ENCODE peak calls at places on chromosomes 6 and 20, in five cellular contexts. One of them, this sample, is unnamed.

GRCh38 chr6:90654806-90655205 is 67.9 kb upstream of the MAP3K7 start:
- DNase-seq in A549: no peak
- DNase-seq in stimulated activated CD4-positive, alpha-beta T cell treated with anti-CD3 and anti-CD28 coated beads, Interleukin-4, amount 100 ng/mL, for 1 hour: no peak
- DNase-seq in DMS153: no peak
- DNase-seq in mucosa of descending colon: no peak
- DNase-seq in this sample: no peak

GRCh38 chr20:56343861-56344381 is 14.9 kb upstream of the FAM210B start:
- DNase-seq in DMS153: no peak
- DNase-seq in mucosa of descending colon: no peak
- DNase-seq in A549: peak
- DNase-seq in stimulated activated CD4-positive, alpha-beta T cell treated with anti-CD3 and anti-CD28 coated beads, Interleukin-4, amount 100 ng/mL, for 1 hour: peak
- DNase-seq in this sample: peak

GRCh38 chr6:165663736-165664552 is 903 bp upstream of the PDE10A start:
- DNase-seq in A549: peak
- DNase-seq in mucosa of descending colon: no peak
- DNase-seq in DMS153: no peak
- DNase-seq in stimulated activated CD4-positive, alpha-beta T cell treated with anti-CD3 and anti-CD28 coated beads, Interleukin-4, amount 100 ng/mL, for 1 hour: no peak
- DNase-seq in this sample: no peak

GRCh38 chr6:52994789-52995078 is 350 bp downstream of the GSTA4 start:
- DNase-seq in mucosa of descending colon: peak
- DNase-seq in stimulated activated CD4-positive, alpha-beta T cell treated with anti-CD3 and anti-CD28 coated beads, Interleukin-4, amount 100 ng/mL, for 1 hour: peak
- DNase-seq in A549: no peak
- DNase-seq in DMS153: no peak
- DNase-seq in this sample: peak

GRCh38 chr20:62209850-62210495 is 10.1 kb downstream of the HRH3 start:
- DNase-seq in mucosa of descending colon: peak
- DNase-seq in A549: no peak
- DNase-seq in stimulated activated CD4-positive, alpha-beta T cell treated with anti-CD3 and anti-CD28 coated beads, Interleukin-4, amount 100 ng/mL, for 1 hour: no peak
- DNase-seq in DMS153: no peak
- DNase-seq in this sample: no peak

GRCh38 chr20:35232575-35232974 is 6.1 kb downstream of the MMP24 start:
- DNase-seq in A549: no peak
- DNase-seq in mucosa of descending colon: no peak
- DNase-seq in DMS153: no peak
- DNase-seq in stimulated activated CD4-positive, alpha-beta T cell treated with anti-CD3 and anti-CD28 coated beads, Interleukin-4, amount 100 ng/mL, for 1 hour: no peak
- DNase-seq in this sample: peak

GRCh38 chr6:149445573-149445972 is 39.2 kb downstream of the ZC3H12D start:
- DNase-seq in A549: no peak
- DNase-seq in stimulated activated CD4-positive, alpha-beta T cell treated with anti-CD3 and anti-CD28 coated beads, Interleukin-4, amount 100 ng/mL, for 1 hour: no peak
- DNase-seq in DMS153: no peak
- DNase-seq in mucosa of descending colon: no peak
- DNase-seq in this sample: no peak

GRCh38 chr6:149334682-149335160 is 17.2 kb downstream of the TAB2 start:
- DNase-seq in mucosa of descending colon: no peak
- DNase-seq in A549: peak
- DNase-seq in stimulated activated CD4-positive, alpha-beta T cell treated with anti-CD3 and anti-CD28 coated beads, Interleukin-4, amount 100 ng/mL, for 1 hour: no peak
- DNase-seq in DMS153: no peak
- DNase-seq in this sample: no peak

GRCh38 chr6:87747646-87748045 is 45.6 kb upstream of the AKIRIN2 start:
- DNase-seq in stimulated activated CD4-positive, alpha-beta T cell treated with anti-CD3 and anti-CD28 coated beads, Interleukin-4, amount 100 ng/mL, for 1 hour: no peak
- DNase-seq in A549: no peak
- DNase-seq in DMS153: peak
- DNase-seq in mucosa of descending colon: no peak
- DNase-seq in this sample: no peak

GRCh38 chr6:113636357-113636824 is 220.8 kb upstream of the MARCKS start:
- DNase-seq in stimulated activated CD4-positive, alpha-beta T cell treated with anti-CD3 and anti-CD28 coated beads, Interleukin-4, amount 100 ng/mL, for 1 hour: no peak
- DNase-seq in A549: peak
- DNase-seq in DMS153: no peak
- DNase-seq in mucosa of descending colon: no peak
- DNase-seq in this sample: no peak

GRCh38 chr6:21536280-21536766 is 57.2 kb upstream of the SOX4 start:
- DNase-seq in stimulated activated CD4-positive, alpha-beta T cell treated with anti-CD3 and anti-CD28 coated beads, Interleukin-4, amount 100 ng/mL, for 1 hour: no peak
- DNase-seq in A549: no peak
- DNase-seq in DMS153: no peak
- DNase-seq in mucosa of descending colon: no peak
- DNase-seq in this sample: no peak

GRCh38 chr20:33828912-33829560 is 17.9 kb downstream of the CHMP4B start:
- DNase-seq in stimulated activated CD4-positive, alpha-beta T cell treated with anti-CD3 and anti-CD28 coated beads, Interleukin-4, amount 100 ng/mL, for 1 hour: no peak
- DNase-seq in DMS153: no peak
- DNase-seq in A549: no peak
- DNase-seq in mucosa of descending colon: no peak
- DNase-seq in this sample: no peak

GRCh38 chr6:39189915-39190544 is 39.2 kb downstream of the KCNK5 start:
- DNase-seq in mucosa of descending colon: no peak
- DNase-seq in stimulated activated CD4-positive, alpha-beta T cell treated with anti-CD3 and anti-CD28 coated beads, Interleukin-4, amount 100 ng/mL, for 1 hour: no peak
- DNase-seq in DMS153: no peak
- DNase-seq in A549: peak
- DNase-seq in this sample: no peak

GRCh38 chr20:25021336-25021735 is 28.8 kb upstream of the APMAP start:
- DNase-seq in mucosa of descending colon: no peak
- DNase-seq in A549: no peak
- DNase-seq in DMS153: no peak
- DNase-seq in stimulated activated CD4-positive, alpha-beta T cell treated with anti-CD3 and anti-CD28 coated beads, Interleukin-4, amount 100 ng/mL, for 1 hour: no peak
- DNase-seq in this sample: no peak

GRCh38 chr20:17898548-17898994 is 70.0 kb downstream of the SNX5 start:
- DNase-seq in stimulated activated CD4-positive, alpha-beta T cell treated with anti-CD3 and anti-CD28 coated beads, Interleukin-4, amount 100 ng/mL, for 1 hour: peak
- DNase-seq in DMS153: no peak
- DNase-seq in A549: peak
- DNase-seq in mucosa of descending colon: no peak
- DNase-seq in this sample: peak

This sample was measured in NCI-H345.